ENCODE peak calls at places on chromosomes 1 and 21, in six cellular contexts. E is mucosa of descending colon, A is heart right ventricle, U is breast epithelium, S is ascending aorta, Z is sigmoid colon. T is an unnamed sample. For H3K36me3, the result is how much of the 10 kb centered on the place peaks cover.

GRCh38 chr1:25944986-25945385 is 38.8 kb upstream of the STMN1 start:
- DNase-seq in E (no peak), A (no peak), U (no peak), S (no peak), Z (no peak), T (no peak)

GRCh38 chr1:96557336-96557735 is 164.2 kb upstream of the PTBP2 start:
- DNase-seq in E (no peak), A (no peak), U (no peak), S (no peak), Z (no peak), T (no peak)

GRCh38 chr1:66317156-66317543 is 216.8 kb upstream of the SGIP1 start:
- DNase-seq in E (no peak), A (no peak), U (no peak), S (no peak), Z (no peak), T (no peak)

GRCh38 chr1:11364170-11364569 is 91.2 kb downstream of the UBIAD1 start:
- DNase-seq in E (peak), A (no peak), U (no peak), S (no peak), Z (no peak), T (no peak)

GRCh38 chr1:41764608-41765007 is 154.1 kb downstream of the HIVEP3 start:
- DNase-seq in E (no peak), A (no peak), U (no peak), S (no peak), Z (no peak), T (no peak)

GRCh38 chr1:36125129-36125991 is at the start of gene COL8A2:
- DNase-seq in E (no peak), A (peak), U (peak), S (no peak), Z (peak), T (no peak)

GRCh38 chr1:150409504-150410362 is 45.8 kb downstream of the RPRD2 start:
- DNase-seq in E (no peak), A (no peak), U (no peak), S (no peak), Z (no peak), T (no peak)

GRCh38 chr1:162632234-162632666 is at the start of gene DDR2:
- DNase-seq in E (peak), A (peak), U (peak), S (no peak), Z (peak), T (peak)

GRCh38 chr1:17259233-17259873 is 10.5 kb downstream of the PADI3 start:
- DNase-seq in E (peak), A (no peak), U (no peak), S (no peak), Z (no peak), T (no peak)

GRCh38 chr1:229097356-229097755 is 173.6 kb upstream of the RAB4A start:
- DNase-seq in E (no peak), A (no peak), U (no peak), S (no peak), Z (peak), T (no peak)

GRCh38 chr1:26993237-26994019 is at the start of gene TRNP1:
- DNase-seq in E (peak), A (peak), U (peak), S (no peak), Z (peak), T (no peak)

GRCh38 chr1:160637065-160637464 is 9.8 kb downstream of the SLAMF1 start:
- DNase-seq in E (no peak), A (no peak), U (no peak), S (no peak), Z (no peak), T (no peak)

GRCh38 chr21:42366292-42367010 is at the start of gene TFF1:
- DNase-seq in E (peak), A (no peak), U (no peak), S (no peak), Z (no peak), T (no peak)

GRCh38 chr1:79090985-79091384 is 84.5 kb upstream of the ADGRL4 start:
- DNase-seq in E (no peak), A (no peak), U (no peak), S (no peak), Z (no peak), T (no peak)

GRCh38 chr1:151799179-151800022 is 5.8 kb downstream of the LINGO4 start:
- DNase-seq in E (no peak), A (no peak), U (no peak), S (no peak), Z (peak), T (no peak)

GRCh38 chr1:218460367-218460766 is 115.2 kb downstream of the TGFB2 start:
- DNase-seq in E (no peak), A (peak), U (peak), S (no peak), Z (peak), T (peak)

GRCh38 chr1:231625975-231626534 is 535 bp upstream of the DISC1 start:
- DNase-seq in E (no peak), A (no peak), U (no peak), S (no peak), Z (no peak), T (no peak)

GRCh38 chr1:245823408-245824147 is 668.8 kb downstream of the KIF26B start:
- DNase-seq in E (no peak), A (no peak), U (no peak), S (no peak), Z (no peak), T (no peak)

GRCh38 chr1:186014370-186015030 is 280.3 kb downstream of the HMCN1 start:
- DNase-seq in E (no peak), A (no peak), U (no peak), S (no peak), Z (no peak), T (no peak)

GRCh38 chr1:109112056-109112651 is 1.8 kb upstream of the ELAPOR1 start:
- DNase-seq in E (no peak), A (no peak), U (no peak), S (no peak), Z (no peak), T (no peak)

DNA sequence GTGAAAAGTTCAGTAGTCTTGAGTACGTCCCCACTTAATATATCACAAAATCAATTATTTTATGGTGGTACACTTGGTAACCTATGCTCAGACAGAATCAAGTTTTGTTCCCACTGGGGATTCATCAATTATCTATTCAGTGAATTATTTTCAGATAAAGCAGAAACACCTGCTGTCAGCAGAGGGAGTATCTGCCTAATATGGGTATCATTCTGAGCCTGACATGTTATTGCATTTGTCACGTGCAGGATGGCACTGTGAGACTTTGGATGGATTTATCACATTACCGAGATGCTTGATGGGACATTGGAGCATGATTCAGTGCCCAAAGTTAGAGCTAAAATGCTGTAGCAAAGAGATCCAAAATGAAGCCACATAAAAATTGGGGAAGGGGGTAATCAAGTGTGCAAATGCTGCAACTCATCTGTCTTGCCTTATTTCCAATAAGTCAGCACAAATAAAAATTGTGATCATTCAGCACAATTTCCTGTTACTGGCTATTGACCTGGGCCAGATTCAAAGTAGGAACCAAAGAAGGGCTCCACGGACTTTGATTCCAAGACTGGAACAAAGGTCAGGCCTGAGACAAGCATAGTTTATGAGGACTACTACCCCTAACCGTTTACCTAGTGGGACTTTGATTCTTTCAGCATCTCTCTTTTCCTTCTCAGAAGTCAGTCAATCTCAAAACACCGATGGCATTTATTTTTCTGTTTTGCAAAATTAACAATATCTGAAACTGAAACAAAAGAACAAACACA is 657.7 kb downstream of the LMO4 start:
- DNase-seq in E (no peak), A (no peak), U (no peak), S (no peak), Z (no peak), T (no peak)
- TF ChIP-seq CTCF in E (no peak), A (no peak), U (no peak), S (no peak), Z (no peak), T (no peak)

DNA sequence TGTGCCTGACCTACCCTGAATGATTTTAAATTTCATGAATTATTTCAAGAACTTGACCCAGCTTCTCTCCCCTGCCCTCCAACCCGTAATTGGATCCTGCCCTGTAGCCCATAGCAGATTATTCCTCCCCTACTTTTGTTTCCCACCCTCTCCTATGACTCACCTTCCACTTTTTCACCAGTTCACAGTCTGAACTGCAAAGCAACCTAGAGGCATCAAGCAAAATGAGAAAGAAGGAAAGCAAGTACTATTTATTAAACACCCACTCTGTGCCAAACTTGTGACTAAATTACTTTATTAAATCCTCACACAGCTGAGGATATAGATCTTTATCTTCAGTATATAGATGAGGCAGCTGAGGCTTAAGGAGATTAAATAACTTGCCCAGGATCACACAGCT is 20.7 kb upstream of the IKBKE start:
- DNase-seq in E (no peak), A (no peak), U (no peak), S (no peak), Z (no peak), T (no peak)
- H3K36me3 ChIP-seq in E (under half), A (under half), U (under half), S (under half), Z (half or more), T (under half)

GRCh38 chr1:51289676-51290488 is 40.5 kb downstream of the TTC39A start:
- DNase-seq in E (no peak), A (no peak), U (no peak), S (no peak), Z (no peak), T (no peak)
- TF ChIP-seq CTCF in E (no peak), A (no peak), U (no peak), S (no peak), Z (no peak), T (no peak)

GRCh38 chr21:34836933-34837505 is 168.2 kb downstream of the CLIC6 start:
- DNase-seq in E (no peak), A (no peak), U (no peak), S (no peak), Z (no peak), T (no peak)
- H3K36me3 ChIP-seq in E (under half), A (under half), U (under half), S (under half), Z (under half), T (under half)

GRCh38 chr1:156549390-156549789 is 23.0 kb downstream of the IQGAP3 start:
- DNase-seq in E (no peak), A (no peak), U (no peak), S (no peak), Z (peak), T (no peak)
- TF ChIP-seq CTCF in E (no peak), A (no peak), U (no peak), S (no peak), Z (no peak), T (no peak)

DNA sequence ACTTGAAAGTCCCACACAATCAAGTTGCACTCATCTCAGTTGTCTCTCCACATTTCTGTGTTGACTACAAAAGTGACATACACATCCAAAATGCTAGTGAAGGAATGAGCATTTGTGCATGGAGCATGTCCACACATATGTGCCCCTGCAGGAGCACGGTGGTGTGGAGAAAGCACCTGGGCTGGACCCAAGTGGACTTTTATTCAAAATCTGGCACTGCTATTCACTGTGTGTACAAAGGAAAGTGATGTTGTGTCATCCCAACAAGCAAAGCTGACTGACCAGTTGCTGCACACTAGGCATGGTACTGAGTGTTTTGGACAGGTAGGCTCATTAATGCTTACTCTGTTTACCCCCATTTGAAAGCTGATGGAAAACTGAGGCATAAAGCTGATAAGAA is 19.3 kb downstream of the CEP104 start:
- DNase-seq in E (no peak), A (no peak), U (no peak), S (no peak), Z (no peak), T (no peak)
- H3K36me3 ChIP-seq in E (under half), A (under half), U (under half), S (under half), Z (half or more), T (under half)

GRCh38 chr1:2546515-2547209 is 9.5 kb upstream of the TNFRSF14 start:
- DNase-seq in E (peak), A (peak), U (peak), S (peak), Z (peak), T (no peak)
- TF ChIP-seq CTCF in E (no peak), A (no peak), U (peak), S (peak), Z (no peak), T (peak)

GRCh38 chr1:183277821-183278735 is 92.0 kb downstream of the LAMC2 start:
- DNase-seq in E (no peak), A (no peak), U (no peak), S (no peak), Z (no peak), T (no peak)
- H3K36me3 ChIP-seq in E (under half), A (under half), U (under half), S (under half), Z (under half), T (under half)

T was measured in BJ.